ENCODE peak calls at places on chromosome 1, in four cellular contexts. A is activated CD4-positive, alpha-beta T cell treated with anti-CD3 and anti-CD28 coated beads, Interleukin-2, amount 10 ng/mL, durations not matched to agents 7 days and 5 days; V is left lung; F is NCI-H2081. W is an unnamed sample.

GRCh38 chr1:71081697-71082080 is 854 bp upstream of the ZRANB2 start:
- DNase-seq in A (no peak), V (peak), F (no peak), W (peak)

GRCh38 chr1:64826991-64827390 is 82.1 kb downstream of the RAVER2 start:
- DNase-seq in A (no peak), V (no peak), F (no peak), W (no peak)

GRCh38 chr1:24872446-24872845 is 57.6 kb downstream of the RUNX3 start:
- DNase-seq in A (no peak), V (no peak), F (no peak), W (no peak)

GRCh38 chr1:77888429-77889239 is at the start of gene NEXN:
- DNase-seq in A (peak), V (peak), F (no peak), W (peak)

GRCh38 chr1:84883286-84883685 is 9.7 kb downstream of the LPAR3 start:
- DNase-seq in A (no peak), V (no peak), F (no peak), W (no peak)

GRCh38 chr1:181062800-181063428 is 25.6 kb upstream of the IER5 start:
- DNase-seq in A (peak), V (no peak), F (no peak), W (no peak)

GRCh38 chr1:220879090-220879508 is at the start of gene HLX:
- DNase-seq in A (peak), V (peak), F (no peak), W (peak)

GRCh38 chr1:120179420-120180348 is 3.4 kb upstream of the SEC22B start:
- DNase-seq in A (no peak), V (peak), F (no peak), W (peak)

GRCh38 chr1:53959664-53960250 is 13.6 kb downstream of the LRRC42 start:
- DNase-seq in A (peak), V (no peak), F (no peak), W (no peak)

GRCh38 chr1:7490576-7490975 is 280.5 kb upstream of the VAMP3 start:
- DNase-seq in A (no peak), V (peak), F (no peak), W (no peak)

GRCh38 chr1:3504151-3504822 is 49.8 kb downstream of the ARHGEF16 start:
- DNase-seq in A (no peak), V (no peak), F (no peak), W (no peak)

GRCh38 chr1:222331765-222332164 is 216.1 kb downstream of the HHIPL2 start:
- DNase-seq in A (no peak), V (no peak), F (no peak), W (no peak)

GRCh38 chr1:236066828-236067386 is 2.0 kb upstream of the NID1 start:
- DNase-seq in A (peak), V (peak), F (no peak), W (peak)

GRCh38 chr1:192521734-192522133 is 53.8 kb upstream of the RGS1 start:
- DNase-seq in A (no peak), V (no peak), F (no peak), W (no peak)

GRCh38 chr1:85225624-85226380 is 25.0 kb upstream of the SYDE2 start:
- DNase-seq in A (no peak), V (no peak), F (no peak), W (no peak)

GRCh38 chr1:20358761-20359263 is 68.1 kb downstream of the VWA5B1 start:
- DNase-seq in A (no peak), V (no peak), F (no peak), W (peak)

GRCh38 chr1:229636042-229636441 is 10.0 kb downstream of the URB2 start:
- DNase-seq in A (no peak), V (no peak), F (no peak), W (no peak)

GRCh38 chr1:38724160-38725131 is 135.1 kb downstream of the RRAGC start:
- DNase-seq in A (no peak), V (no peak), F (no peak), W (no peak)

GRCh38 chr1:233459470-233459945 is 132.0 kb downstream of the MAP3K21 start:
- DNase-seq in A (no peak), V (no peak), F (no peak), W (no peak)

GRCh38 chr1:206709772-206710456 is 25.2 kb downstream of the MAPKAPK2 start:
- DNase-seq in A (no peak), V (no peak), F (no peak), W (no peak)

GRCh38 chr1:179591592-179592580 is at the start of gene TDRD5:
- DNase-seq in A (no peak), V (no peak), F (no peak), W (no peak)

GRCh38 chr1:94983343-94983742 is 56.4 kb upstream of the CNN3 start:
- DNase-seq in A (no peak), V (no peak), F (no peak), W (no peak)

GRCh38 chr1:203158967-203159665 is 16.5 kb downstream of the MYBPH start:
- DNase-seq in A (no peak), V (no peak), F (no peak), W (no peak)

GRCh38 chr1:4172659-4173599 is 272.9 kb upstream of the C1orf174 start:
- DNase-seq in A (peak), V (no peak), F (no peak), W (no peak)

GRCh38 chr1:218377143-218377660 is 32.1 kb downstream of the TGFB2 start:
- DNase-seq in A (peak), V (no peak), F (no peak), W (no peak)

GRCh38 chr1:230760360-230760827 is 13.2 kb downstream of the CAPN9 start:
- DNase-seq in A (no peak), V (no peak), F (no peak), W (no peak)

GRCh38 chr1:7468248-7468647 is 302.8 kb upstream of the VAMP3 start:
- DNase-seq in A (no peak), V (peak), F (no peak), W (no peak)

GRCh38 chr1:32044246-32044645 is 28.5 kb upstream of the TMEM39B start:
- DNase-seq in A (no peak), V (no peak), F (no peak), W (no peak)

GRCh38 chr1:211196880-211197279 is 62.3 kb upstream of the RCOR3 start:
- DNase-seq in A (no peak), V (no peak), F (no peak), W (no peak)

W was measured in right lobe of liver.